ENCODE peak calls at places on chromosome X, in five cellular contexts. D, C, R, O and F are unnamed samples.
A peak's percentile ranks its signal among the peaks of the same experiment; 100 is the strongest.

GRCh38 chrX:103372886-103373285 is 3.5 kb upstream of the BEX3 start:
- DNase-seq in C (no peak), O (no peak), R (no peak), D (no peak), F (no peak)

GRCh38 chrX:7159132-7159861 is 11.3 kb upstream of the PUDP start:
- DNase-seq in D (no peak), C (no peak), R (peak; percentile 53), O (no peak), F (peak; percentile 37)

GRCh38 chrX:108090474-108091265 is 672 bp downstream of the PSMD10 start:
- DNase-seq in O (no peak), C (no peak), R (peak; percentile 13), D (no peak), F (no peak)

GRCh38 chrX:2177541-2177940 is 323.2 kb downstream of the DHRSX start:
- DNase-seq in O (peak; percentile 33), R (no peak), C (peak; percentile 59), D (no peak), F (no peak)

GRCh38 chrX:31543565-31544125 is 471.8 kb upstream of the FTHL17 start:
- DNase-seq in O (no peak), R (no peak), C (no peak), D (no peak), F (no peak)

GRCh38 chrX:10310502-10310901 is 153.7 kb downstream of the CLCN4 start:
- DNase-seq in R (no peak), D (no peak), O (no peak), C (no peak), F (no peak)

GRCh38 chrX:118239471-118239870 is 106.4 kb upstream of the WDR44 start:
- DNase-seq in R (no peak), D (no peak), C (no peak), O (no peak), F (no peak)

GRCh38 chrX:150517303-150517896 is 51.0 kb upstream of the MTM1 start:
- DNase-seq in O (no peak), R (no peak), D (no peak), C (no peak), F (no peak)

GRCh38 chrX:102712967-102713677 is 874 bp downstream of the GPRASP2 start:
- DNase-seq in R (no peak), C (no peak), D (peak; percentile 33), O (peak; percentile 60), F (peak; percentile 52)

GRCh38 chrX:39427492-39428289 is 626.4 kb downstream of the MID1IP1 start:
- DNase-seq in D (no peak), O (no peak), R (no peak), C (no peak), F (no peak)

GRCh38 chrX:37476571-37477188 is 94.8 kb upstream of the LANCL3 start:
- DNase-seq in R (no peak), O (no peak), D (no peak), C (no peak), F (no peak)

GRCh38 chrX:17967888-17968287 is 106.8 kb upstream of the RAI2 start:
- DNase-seq in C (no peak), D (no peak), O (no peak), R (no peak), F (no peak)

GRCh38 chrX:111041018-111041462 is 55.0 kb upstream of the PAK3 start:
- DNase-seq in R (no peak), C (no peak), O (no peak), D (no peak), F (peak; percentile 9)

GRCh38 chrX:114930227-114930626 is 87.2 kb downstream of the IL13RA2 start:
- DNase-seq in R (no peak), D (no peak), O (no peak), C (no peak), F (no peak)